ENCODE peak calls at places on chromosomes 2 and 18, in ten cellular contexts. D is heart left ventricle, P is AG09309, G is spleen, S is astrocyte of the spinal cord, C is PC-3, L is transverse colon, X is endodermal cell, M is LNCaP clone FGC, B is stomach. I is an unnamed sample.

GRCh38 chr2:62110415-62111025 is 85.4 kb upstream of the B3GNT2 start:
- DNase-seq in D (no peak), P (no peak), G (no peak), S (no peak), C (no peak), L (no peak), X (no peak), M (no peak), B (no peak), I (no peak)

GRCh38 chr18:8771930-8772329 is 66.6 kb downstream of the MTCL1 start:
- DNase-seq in D (peak), P (no peak), G (no peak), S (no peak), C (no peak), L (peak), X (no peak), M (no peak), B (peak), I (no peak)

GRCh38 chr2:652881-653480 is 24.2 kb downstream of the TMEM18 start:
- DNase-seq in D (no peak), P (no peak), G (no peak), S (no peak), C (no peak), L (no peak), X (no peak), M (no peak), B (no peak), I (no peak)

GRCh38 chr2:705971-706511 is 28.8 kb upstream of the TMEM18 start:
- DNase-seq in D (no peak), P (no peak), G (no peak), S (no peak), C (no peak), L (no peak), X (no peak), M (no peak), B (no peak), I (no peak)

GRCh38 chr2:216478151-216478550 is 20.5 kb upstream of the RPL37A start:
- DNase-seq in D (no peak), P (peak), G (no peak), S (peak), C (peak), L (no peak), X (peak), M (no peak), B (no peak), I (no peak)

GRCh38 chr2:133848111-133848649 is 279.9 kb upstream of the NCKAP5 start:
- DNase-seq in D (no peak), P (no peak), G (no peak), S (no peak), C (no peak), L (no peak), X (no peak), M (no peak), B (no peak), I (no peak)

GRCh38 chr2:20755132-20755800 is 67.6 kb downstream of the LDAH start:
- DNase-seq in D (no peak), P (no peak), G (no peak), S (no peak), C (no peak), L (no peak), X (no peak), M (no peak), B (no peak), I (no peak)

GRCh38 chr2:220785181-220785580 is 786.9 kb downstream of the EPHA4 start:
- DNase-seq in D (no peak), P (no peak), G (no peak), S (no peak), C (peak), L (no peak), X (no peak), M (no peak), B (no peak), I (no peak)

GRCh38 chr2:169799555-169799954 is 884 bp downstream of the SSB start:
- DNase-seq in D (no peak), P (no peak), G (no peak), S (no peak), C (peak), L (no peak), X (no peak), M (no peak), B (no peak), I (no peak)

GRCh38 chr18:48996901-48997463 is 46.2 kb upstream of the SMAD7 start:
- DNase-seq in D (peak), P (peak), G (no peak), S (peak), C (peak), L (no peak), X (peak), M (peak), B (no peak), I (peak)

GRCh38 chr2:114550895-114551793 is 108.7 kb downstream of the DPP10 start:
- DNase-seq in D (no peak), P (peak), G (no peak), S (peak), C (peak), L (peak), X (peak), M (peak), B (peak), I (no peak)

GRCh38 chr2:238157506-238158017 is 1.2 kb upstream of the ERFE start:
- DNase-seq in D (peak), P (no peak), G (no peak), S (no peak), C (no peak), L (no peak), X (no peak), M (no peak), B (no peak), I (no peak)

GRCh38 chr2:238160206-238161129 is 1.7 kb downstream of the ERFE start:
- DNase-seq in D (peak), P (no peak), G (peak), S (no peak), C (no peak), L (no peak), X (peak), M (no peak), B (no peak), I (no peak)

GRCh38 chr2:238159676-238160205 is 971 bp downstream of the ERFE start:
- DNase-seq in D (no peak), P (no peak), G (peak), S (no peak), C (no peak), L (no peak), X (peak), M (no peak), B (no peak), I (no peak)

GRCh38 chr2:238158018-238158806 is 558 bp upstream of the ERFE start:
- DNase-seq in D (peak), P (no peak), G (peak), S (no peak), C (no peak), L (no peak), X (peak), M (no peak), B (no peak), I (no peak)

DNA sequence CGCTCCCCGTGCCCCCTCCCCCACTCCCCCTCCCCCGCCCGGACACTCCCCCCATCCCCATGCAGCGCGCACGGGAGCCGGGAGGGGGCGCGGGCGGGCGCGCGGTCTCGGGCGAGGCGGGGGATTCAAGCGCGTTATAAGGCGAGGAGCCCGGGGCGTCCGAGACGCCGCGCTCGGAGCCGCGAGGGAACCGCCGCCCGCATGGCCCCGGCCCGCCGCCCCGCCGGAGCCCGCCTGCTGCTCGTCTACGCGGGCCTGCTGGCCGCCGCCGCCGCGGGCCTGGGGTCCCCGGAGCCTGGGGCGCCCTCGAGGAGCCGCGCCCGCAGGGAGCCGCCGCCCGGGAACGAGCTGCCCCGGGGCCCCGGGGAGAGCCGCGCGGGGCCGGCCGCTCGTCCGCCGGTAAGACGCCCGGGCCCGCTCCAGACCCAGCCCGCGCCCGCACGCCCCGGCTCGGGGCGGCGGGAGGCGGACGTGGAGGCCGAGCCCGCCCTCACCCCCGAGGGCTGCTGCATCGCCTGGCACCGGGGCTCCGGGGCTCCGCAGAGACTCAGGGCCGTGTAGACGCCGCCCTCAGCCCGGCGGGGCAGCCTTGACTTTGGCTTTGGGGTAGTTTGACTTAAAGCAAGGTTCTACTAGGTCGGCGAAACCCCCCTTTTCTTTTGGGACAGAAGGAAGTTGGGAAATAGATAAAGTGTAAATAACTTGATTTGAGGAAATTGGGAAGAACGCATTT is at the start of gene ERFE:
- DNase-seq in D (peak), P (no peak), G (peak), S (no peak), C (peak), L (peak), X (peak), M (no peak), B (no peak), I (no peak)
- TF ChIP-seq CTCF in D (peak), P (peak), G (no peak), S (peak), C (no peak), L (no peak), X (peak), M (peak), B (peak), I (peak)

GRCh38 chr2:28358668-28359201 is 33.9 kb upstream of the FOSL2 start:
- DNase-seq in D (no peak), P (no peak), G (no peak), S (no peak), C (no peak), L (no peak), X (no peak), M (no peak), B (no peak), I (no peak)
- H3K4me3 ChIP-seq in D (no peak), P (no peak), G (no peak), S (no peak), C (no peak), L (no peak), X (no peak), M (no peak), B (no peak), I (no peak)

GRCh38 chr2:9558948-9559381 is 3.3 kb upstream of the ADAM17 start:
- DNase-seq in D (no peak), P (peak), G (no peak), S (peak), C (peak), L (no peak), X (no peak), M (no peak), B (no peak), I (peak)

GRCh38 chr2:9555338-9556120 is at the start of gene ADAM17:
- DNase-seq in D (peak), P (peak), G (peak), S (peak), C (peak), L (peak), X (peak), M (peak), B (peak), I (peak)

GRCh38 chr2:9554841-9555337 is 741 bp downstream of the ADAM17 start:
- DNase-seq in D (no peak), P (peak), G (no peak), S (peak), C (peak), L (peak), X (no peak), M (peak), B (no peak), I (peak)

GRCh38 chr2:9552491-9553178 is 3.0 kb downstream of the ADAM17 start:
- DNase-seq in D (no peak), P (peak), G (no peak), S (peak), C (peak), L (no peak), X (no peak), M (no peak), B (no peak), I (no peak)

GRCh38 chr2:9556121-9556869 is 665 bp upstream of the ADAM17 start:
- DNase-seq in D (no peak), P (no peak), G (no peak), S (peak), C (peak), L (no peak), X (no peak), M (no peak), B (no peak), I (no peak)
- TF ChIP-seq CTCF in D (no peak), P (no peak), G (no peak), S (no peak), C (no peak), L (no peak), X (no peak), M (no peak), B (no peak), I (no peak)

DNA sequence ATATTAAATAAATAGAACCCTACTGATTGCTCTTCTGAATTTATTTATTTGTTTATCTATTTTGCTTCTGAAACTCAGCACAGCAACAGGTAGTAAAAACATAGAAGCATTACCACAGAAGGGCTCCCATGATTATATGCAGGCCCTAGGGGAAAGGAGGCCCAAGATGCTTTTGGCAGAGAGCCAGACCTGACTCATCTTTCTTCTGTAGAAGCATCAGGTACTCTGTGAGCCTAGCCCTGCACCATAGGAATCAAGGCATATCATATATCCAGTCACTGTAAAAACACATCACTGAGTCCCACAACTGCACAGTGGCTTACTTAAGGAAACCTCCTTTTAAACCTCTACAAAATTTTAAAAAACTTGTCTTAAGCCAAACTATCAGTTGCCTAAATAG is 1.8 kb downstream of the SCN9A start:
- DNase-seq in D (no peak), P (no peak), G (no peak), S (peak), C (peak), L (peak), X (no peak), M (no peak), B (no peak), I (peak)
- H3K4me3 ChIP-seq in D (no peak), P (no peak), G (no peak), S (no peak), C (no peak), L (no peak), X (no peak), M (no peak), B (no peak), I (peak)

I was measured in HFF-Myc.